ENCODE peak calls at places on chromosomes 12 and 14, in ten cellular contexts. H is stomach, R is right lobe of liver, A is tibial artery, O is GM12878, V is heart right ventricle, E is kidney, Q is PC-3, Y is ovary, F is HepG2. U is an unnamed sample.

GRCh38 chr12:54304187-54304810 is 3.5 kb upstream of the NFE2 start:
- DNase-seq in O (no peak), Y (peak), E (peak), H (peak), A (peak), F (peak), R (peak), V (peak), Q (peak), U (peak)

GRCh38 chr14:103512701-103513611 is 9.7 kb downstream of the CKB start:
- DNase-seq in R (no peak), E (peak), Q (peak), O (no peak), H (peak), F (no peak), V (peak), A (peak), Y (peak), U (peak)

GRCh38 chr12:53198470-53199110 is 8.5 kb downstream of the ITGB7 start:
- DNase-seq in R (no peak), F (no peak), Q (no peak), O (no peak), Y (no peak), V (no peak), E (no peak), H (no peak), A (no peak), U (no peak)

GRCh38 chr12:107415834-107416233 is 269.8 kb upstream of the PWP1 start:
- DNase-seq in E (no peak), Y (no peak), O (no peak), A (no peak), V (no peak), F (no peak), Q (no peak), H (no peak), R (no peak), U (no peak)

GRCh38 chr14:69232388-69232787 is 27.6 kb upstream of the GALNT16 start:
- DNase-seq in A (no peak), R (no peak), E (no peak), O (no peak), Q (no peak), V (no peak), H (no peak), Y (no peak), F (no peak), U (no peak)

GRCh38 chr14:72404106-72404774 is 472.0 kb downstream of the RGS6 start:
- DNase-seq in E (no peak), R (no peak), V (no peak), A (no peak), Y (no peak), O (no peak), Q (peak), H (no peak), F (no peak), U (no peak)

GRCh38 chr14:35336171-35337073 is 44.2 kb downstream of the PSMA6 start:
- DNase-seq in O (no peak), V (peak), A (peak), Q (peak), F (peak), E (peak), H (peak), R (peak), Y (peak), U (peak)

GRCh38 chr12:13425766-13426165 is 229.2 kb downstream of the EMP1 start:
- DNase-seq in V (no peak), E (no peak), Q (peak), H (no peak), Y (no peak), O (no peak), A (no peak), F (no peak), R (no peak), U (no peak)

GRCh38 chr14:64707661-64708060 is 3.4 kb downstream of the PLEKHG3 start:
- DNase-seq in Q (peak), R (no peak), Y (no peak), A (peak), E (no peak), O (no peak), H (no peak), F (peak), V (no peak), U (no peak)

GRCh38 chr14:69154779-69155178 is 1.9 kb upstream of the DCAF5 start:
- DNase-seq in Q (peak), F (peak), V (no peak), Y (no peak), A (no peak), E (no peak), O (no peak), R (no peak), H (peak), U (no peak)

GRCh38 chr12:71578694-71579258 is 84.9 kb downstream of the ZFC3H1 start:
- DNase-seq in F (no peak), V (no peak), H (no peak), R (no peak), Y (no peak), A (no peak), E (no peak), Q (no peak), O (no peak), U (no peak)

GRCh38 chr14:60656755-60657608 is 7.7 kb upstream of the SIX1 start:
- DNase-seq in Y (peak), F (peak), Q (peak), E (peak), R (peak), V (peak), A (peak), O (peak), H (peak), U (peak)

GRCh38 chr14:102917469-102918211 is 4.8 kb upstream of the AMN start:
- DNase-seq in O (no peak), V (peak), Y (peak), R (peak), E (peak), F (peak), H (peak), A (no peak), Q (peak), U (peak)

GRCh38 chr14:92728781-92729364 is 19.6 kb downstream of the LGMN start:
- DNase-seq in R (no peak), A (no peak), Q (peak), E (no peak), V (no peak), Y (no peak), O (no peak), H (peak), F (no peak), U (no peak)

GRCh38 chr14:81435048-81435577 is 35.0 kb upstream of the STON2 start:
- DNase-seq in Y (no peak), Q (no peak), H (no peak), V (no peak), R (no peak), E (no peak), A (no peak), O (no peak), F (no peak), U (no peak)
- H3K27ac ChIP-seq in Y (no peak), Q (no peak), H (peak), V (peak), R (no peak), E (no peak), A (no peak), O (no peak), F (peak), U (no peak)

GRCh38 chr12:65074932-65075331 is 46.2 kb downstream of the WIF1 start:
- DNase-seq in O (no peak), V (no peak), Y (no peak), R (no peak), E (no peak), F (peak), H (no peak), Q (peak), A (no peak), U (no peak)
- TF ChIP-seq CTCF in O (peak), V (no peak), Y (no peak), R (no peak), E (no peak), F (no peak), H (no peak), Q (peak), A (no peak), U (no peak)

DNA sequence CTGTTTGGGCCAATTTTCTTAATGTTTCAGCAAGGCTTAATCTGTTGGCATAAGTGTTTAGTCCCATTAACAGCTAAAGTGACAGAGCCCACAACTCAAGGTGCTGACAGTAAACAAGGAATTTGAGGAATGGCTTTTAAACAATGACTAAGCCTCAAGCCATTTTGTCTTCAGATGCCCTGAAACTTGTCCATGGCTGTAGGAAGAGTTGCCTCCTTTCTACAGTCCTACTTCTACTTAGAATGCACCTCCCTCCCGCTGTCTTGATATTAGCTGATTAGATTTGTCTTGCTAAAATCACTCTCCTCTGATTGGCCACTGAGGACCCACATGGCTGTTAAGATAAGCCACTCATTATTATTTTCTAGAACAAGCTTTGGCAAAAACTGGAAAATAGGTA is 188.4 kb upstream of the OTX2 start:
- DNase-seq in Q (no peak), R (no peak), H (no peak), A (no peak), Y (no peak), V (no peak), F (no peak), O (no peak), E (no peak), U (no peak)
- H3K4me3 ChIP-seq in Q (no peak), R (no peak), H (no peak), A (no peak), Y (no peak), V (no peak), F (no peak), O (no peak), E (no peak), U (no peak)

GRCh38 chr12:32603858-32604257 is 75.2 kb upstream of the DNM1L start:
- DNase-seq in Y (no peak), R (no peak), O (peak), Q (peak), H (no peak), F (no peak), E (no peak), A (no peak), V (no peak), U (no peak)
- H3K27ac ChIP-seq in Y (no peak), R (no peak), O (no peak), Q (no peak), H (no peak), F (no peak), E (no peak), A (no peak), V (no peak), U (no peak)

DNA sequence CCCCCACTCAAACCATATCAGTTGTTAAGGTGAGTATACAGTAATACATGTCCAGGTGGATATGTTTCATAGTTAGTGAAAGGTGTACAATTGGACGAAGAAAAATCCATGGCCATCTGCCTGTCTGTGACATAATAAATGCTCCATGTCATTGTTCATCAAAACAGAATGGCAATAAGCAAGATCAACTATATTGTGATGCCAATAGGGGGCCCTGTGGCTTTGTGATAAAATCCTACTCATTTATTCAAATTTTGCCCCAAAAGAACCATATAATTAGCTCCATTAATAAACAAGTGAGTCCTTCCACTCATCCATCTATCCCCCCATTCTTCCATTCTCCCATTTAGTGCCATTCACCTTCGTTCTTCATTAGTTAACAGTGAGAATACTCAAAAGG is 102.0 kb downstream of the MGST1 start:
- DNase-seq in V (no peak), Y (no peak), O (no peak), R (no peak), E (no peak), Q (no peak), A (no peak), H (no peak), F (no peak), U (no peak)
- TF ChIP-seq CTCF in V (no peak), Y (no peak), O (no peak), R (no peak), E (no peak), Q (no peak), A (no peak), H (no peak), F (no peak), U (no peak)

GRCh38 chr14:101120636-101121398 is 217.3 kb upstream of the RTL1 start:
- DNase-seq in Y (peak), E (peak), A (peak), V (peak), O (no peak), Q (no peak), F (no peak), H (peak), R (peak), U (peak)

GRCh38 chr14:101122114-101122854 is 218.8 kb upstream of the RTL1 start:
- DNase-seq in O (no peak), E (peak), V (no peak), R (no peak), F (no peak), Y (no peak), H (peak), Q (no peak), A (peak), U (no peak)

GRCh38 chr14:101118746-101119610 is 215.5 kb upstream of the RTL1 start:
- DNase-seq in E (peak), H (peak), V (no peak), O (no peak), R (no peak), A (no peak), F (no peak), Y (peak), Q (no peak), U (peak)

GRCh38 chr14:101121399-101122113 is 218.0 kb upstream of the RTL1 start:
- DNase-seq in E (peak), O (no peak), V (no peak), A (peak), Q (no peak), F (no peak), Y (no peak), H (peak), R (peak), U (no peak)

DNA sequence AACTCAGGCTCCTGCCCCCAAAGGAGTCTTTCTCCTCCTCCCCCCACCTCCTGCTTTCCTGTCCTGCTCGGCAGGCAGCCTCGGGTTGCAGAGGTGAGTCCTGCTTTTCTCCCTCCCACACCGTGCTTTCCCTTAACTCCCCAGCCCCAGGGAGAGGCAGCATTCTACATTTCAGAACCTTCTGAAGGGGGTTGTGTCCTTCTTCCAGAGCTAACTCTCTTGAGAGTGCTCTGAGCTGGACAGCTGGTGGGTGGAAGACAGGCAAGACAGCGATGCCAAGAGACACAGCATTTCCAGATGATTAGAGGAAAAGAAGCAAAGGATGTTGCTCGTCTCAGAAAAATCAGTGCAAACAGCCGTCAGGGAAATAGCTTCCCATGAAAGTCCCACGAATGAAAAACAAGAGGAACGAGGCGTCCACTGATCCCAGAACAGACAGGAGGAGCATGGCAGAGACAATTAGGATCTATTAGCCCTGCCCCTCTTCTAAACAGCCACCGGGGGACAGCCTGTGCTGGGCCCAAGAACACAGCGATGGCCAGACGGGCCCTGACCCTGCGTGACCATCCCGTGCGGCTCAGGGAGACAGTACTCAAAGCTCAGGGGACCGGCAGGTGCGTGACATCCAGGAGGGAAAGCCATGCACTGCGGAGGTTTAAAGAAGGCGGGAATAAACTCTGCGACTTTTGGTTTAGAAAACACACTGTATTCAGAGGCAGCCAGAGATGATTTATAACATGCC is 216.5 kb upstream of the RTL1 start:
- DNase-seq in F (no peak), V (no peak), O (no peak), E (peak), A (peak), Y (peak), R (peak), H (peak), Q (no peak), U (no peak)
- H3K4me3 ChIP-seq in F (no peak), V (no peak), O (no peak), E (no peak), A (peak), Y (no peak), R (peak), H (no peak), Q (no peak), U (peak)

GRCh38 chr12:131989021-131989420 is 39.3 kb downstream of the EP400 start:
- DNase-seq in V (no peak), R (no peak), O (no peak), F (no peak), E (no peak), H (no peak), A (no peak), Y (no peak), Q (no peak), U (no peak)

GRCh38 chr12:131990066-131990979 is 40.6 kb downstream of the EP400 start:
- DNase-seq in V (no peak), A (no peak), O (no peak), Q (no peak), E (no peak), Y (no peak), R (no peak), F (no peak), H (no peak), U (no peak)

GRCh38 chr12:131990980-131991305 is 41.2 kb downstream of the EP400 start:
- DNase-seq in R (no peak), Y (no peak), H (no peak), A (no peak), F (no peak), O (no peak), Q (no peak), E (no peak), V (no peak), U (no peak)

GRCh38 chr12:131994589-131994988 is 44.8 kb downstream of the EP400 start:
- DNase-seq in A (no peak), O (peak), Y (no peak), F (no peak), Q (no peak), V (no peak), H (no peak), R (no peak), E (no peak), U (no peak)

GRCh38 chr12:131991816-131992430 is 42.2 kb downstream of the EP400 start:
- DNase-seq in A (no peak), Y (no peak), E (no peak), R (no peak), H (no peak), Q (no peak), V (no peak), F (no peak), O (no peak), U (no peak)
- H3K27ac ChIP-seq in A (no peak), Y (no peak), E (no peak), R (no peak), H (no peak), Q (no peak), V (no peak), F (no peak), O (no peak), U (no peak)

DNA sequence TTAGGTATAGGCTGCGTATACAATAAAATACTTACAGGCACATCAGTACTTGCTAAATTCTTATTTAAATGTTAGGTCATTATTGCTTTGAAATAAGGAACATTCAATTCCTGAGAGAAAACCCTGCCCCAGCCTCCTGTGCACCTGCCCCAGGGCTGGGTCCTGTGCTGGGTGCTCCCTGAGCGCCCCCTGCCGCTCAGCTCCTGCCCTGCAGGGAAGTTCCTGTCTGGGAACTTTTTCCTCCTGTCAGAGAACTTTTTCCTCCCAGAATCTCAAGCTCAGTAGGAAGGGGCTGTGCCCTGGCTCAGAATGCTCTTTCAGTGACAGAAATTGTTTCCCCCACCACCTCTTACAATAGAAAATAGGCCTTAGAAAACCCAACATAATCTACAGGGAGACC is 751.1 kb downstream of the TMEM121 start:
- DNase-seq in Y (no peak), F (peak), H (peak), V (no peak), E (no peak), Q (no peak), R (no peak), O (no peak), A (no peak), U (no peak)
- TF ChIP-seq CTCF in Y (no peak), F (peak), H (peak), V (peak), E (peak), Q (peak), R (peak), O (peak), A (no peak), U (peak)

GRCh38 chr14:97697772-97698171 is 900.6 kb downstream of the VRK1 start:
- DNase-seq in R (no peak), F (no peak), Y (no peak), V (no peak), Q (no peak), O (no peak), H (no peak), A (no peak), E (no peak), U (no peak)

GRCh38 chr14:97687944-97688625 is 890.9 kb downstream of the VRK1 start:
- DNase-seq in V (no peak), A (no peak), H (no peak), F (no peak), Q (no peak), Y (no peak), O (no peak), R (no peak), E (no peak), U (no peak)

GRCh38 chr14:97688626-97689336 is 891.6 kb downstream of the VRK1 start:
- DNase-seq in E (no peak), O (no peak), Y (no peak), R (no peak), H (no peak), V (no peak), F (no peak), Q (no peak), A (no peak), U (no peak)

GRCh38 chr14:97692084-97692483 is 894.9 kb downstream of the VRK1 start:
- DNase-seq in E (no peak), R (no peak), F (no peak), V (no peak), H (no peak), Q (no peak), A (no peak), O (no peak), Y (no peak), U (no peak)
- H3K4me3 ChIP-seq in E (no peak), R (no peak), F (no peak), V (no peak), H (no peak), Q (no peak), A (no peak), O (no peak), Y (no peak), U (no peak)